ENCODE peak calls at places on chromosome 19, in eight cellular contexts. I, H, E, D, K, C, Y and P are unnamed samples.

GRCh38 chr19:4186087-4186993 is 3.9 kb downstream of the ANKRD24 start:
- DNase-seq in K (peak), D (peak), Y (peak), C (peak), E (peak), H (peak), I (peak), P (peak)

GRCh38 chr19:12840091-12841079 is 2.1 kb downstream of the MAST1 start:
- DNase-seq in K (peak), E (no peak), C (peak), Y (peak), I (peak), D (no peak), H (peak), P (peak)

GRCh38 chr19:39157275-39157996 is 31.9 kb downstream of the PAK4 start:
- DNase-seq in K (no peak), D (no peak), H (no peak), Y (no peak), E (no peak), I (no peak), C (no peak), P (no peak)

GRCh38 chr19:39110263-39110967 is 15.2 kb upstream of the PAK4 start:
- DNase-seq in I (peak), C (peak), D (no peak), Y (peak), H (peak), E (peak), K (peak), P (peak)

GRCh38 chr19:12937243-12938053 is 961 bp upstream of the CALR start:
- DNase-seq in C (no peak), E (no peak), I (no peak), K (peak), H (peak), Y (peak), D (no peak), P (no peak)

GRCh38 chr19:49570997-49571676 is 9.2 kb downstream of the NOSIP start:
- DNase-seq in I (no peak), K (peak), E (no peak), Y (no peak), C (no peak), D (no peak), H (peak), P (peak)

GRCh38 chr19:8806661-8807060 is 25.4 kb downstream of the ZNF558 start:
- DNase-seq in C (peak), I (no peak), H (no peak), Y (no peak), E (no peak), K (no peak), D (no peak), P (no peak)

GRCh38 chr19:23436944-23437343 is 41.7 kb upstream of the ZNF91 start:
- DNase-seq in H (no peak), I (no peak), E (no peak), Y (no peak), D (no peak), C (no peak), K (peak), P (no peak)

GRCh38 chr19:42693760-42694350 is 46.4 kb downstream of the PSG3 start:
- DNase-seq in I (peak), K (peak), Y (no peak), C (peak), E (no peak), D (peak), H (no peak), P (peak)

GRCh38 chr19:37969695-37970094 is 62.7 kb downstream of the SIPA1L3 start:
- DNase-seq in I (peak), D (no peak), C (peak), H (no peak), K (no peak), E (no peak), Y (no peak), P (peak)

GRCh38 chr19:35264281-35265125 is 4.3 kb upstream of the USF2 start:
- DNase-seq in C (no peak), E (no peak), I (no peak), K (no peak), D (no peak), H (no peak), Y (no peak), P (no peak)

GRCh38 chr19:15303105-15303780 is 29.1 kb downstream of the BRD4 start:
- DNase-seq in D (no peak), H (no peak), I (no peak), K (peak), C (no peak), E (no peak), Y (no peak), P (no peak)

GRCh38 chr19:29119582-29119981 is 93.4 kb downstream of the UQCRFS1 start:
- DNase-seq in E (no peak), H (peak), I (no peak), C (no peak), D (no peak), Y (no peak), K (no peak), P (no peak)

DNA sequence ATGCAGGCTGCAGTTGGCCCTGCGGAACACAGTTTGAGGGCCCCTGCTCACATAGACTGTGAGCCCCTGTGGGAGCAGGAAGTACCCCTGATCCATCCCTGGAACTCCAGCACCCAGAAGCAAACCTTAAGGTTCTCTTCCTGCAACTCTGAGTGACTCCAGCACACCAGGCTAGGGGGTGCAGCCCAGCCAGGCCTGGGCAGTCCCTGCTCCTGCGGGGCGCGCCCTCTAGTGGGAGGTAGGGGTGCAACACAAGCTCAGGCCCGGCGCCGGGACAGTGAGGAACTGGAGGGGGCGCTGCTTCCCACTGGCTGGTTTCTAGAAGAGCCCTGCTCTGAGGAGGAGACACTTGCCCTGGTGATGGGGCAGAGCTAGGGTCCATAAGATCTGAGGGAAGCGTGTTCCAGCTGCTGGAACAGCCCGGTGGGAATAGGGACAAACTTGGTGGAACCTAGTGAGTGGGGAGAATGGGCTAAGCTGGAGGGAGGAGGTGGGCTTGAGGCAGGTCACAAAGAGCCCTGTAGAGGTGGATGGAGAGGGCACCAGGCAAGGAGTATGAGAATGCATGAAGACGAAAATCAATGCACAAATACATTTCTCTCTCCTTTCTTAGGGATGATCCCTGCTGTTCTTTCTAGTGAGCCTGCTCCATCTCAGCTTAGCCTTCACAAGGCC is 5.0 kb downstream of the ZSCAN5A start:
- DNase-seq in C (peak), I (no peak), Y (peak), H (peak), D (no peak), K (peak), E (peak), P (peak)
- TF ChIP-seq CTCF in C (peak), I (peak), Y (peak), H (peak), D (peak), K (peak), E (peak), P (peak)

DNA sequence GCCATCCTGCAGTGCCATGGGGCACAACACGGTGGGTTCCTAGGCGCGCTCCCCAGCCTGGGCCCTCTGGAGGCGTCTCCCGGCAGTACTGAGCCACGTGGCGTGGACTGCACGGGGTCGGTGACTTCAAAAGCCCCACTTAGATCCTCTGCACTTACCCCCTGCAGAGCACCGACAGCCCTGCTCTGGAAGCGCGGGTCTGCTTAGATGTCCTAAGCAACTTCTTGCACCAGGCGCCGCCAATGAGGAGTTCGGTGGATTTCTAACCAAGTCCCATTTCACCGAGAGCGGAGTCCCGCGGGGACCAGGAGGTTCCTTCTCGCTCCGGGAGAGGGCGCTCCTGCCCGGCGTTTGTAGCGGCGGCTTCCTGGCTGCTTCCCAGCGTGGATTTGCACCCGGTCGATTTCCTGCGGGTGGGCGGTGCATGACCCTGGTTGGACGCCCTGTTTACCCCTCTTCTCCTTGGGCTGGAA is 25.2 kb upstream of the ZNF845 start:
- DNase-seq in H (peak), K (no peak), D (no peak), Y (no peak), E (no peak), I (no peak), C (peak), P (peak)
- TF ChIP-seq CTCF in H (peak), K (peak), D (peak), Y (peak), E (no peak), I (peak), C (peak), P (no peak)

GRCh38 chr19:41341669-41342490 is 11.8 kb downstream of the TGFB1 start:
- DNase-seq in H (no peak), E (no peak), C (no peak), Y (no peak), K (no peak), I (no peak), D (no peak), P (no peak)
- TF ChIP-seq CTCF in H (no peak), E (peak), C (no peak), Y (no peak), K (peak), I (peak), D (no peak), P (no peak)

DNA sequence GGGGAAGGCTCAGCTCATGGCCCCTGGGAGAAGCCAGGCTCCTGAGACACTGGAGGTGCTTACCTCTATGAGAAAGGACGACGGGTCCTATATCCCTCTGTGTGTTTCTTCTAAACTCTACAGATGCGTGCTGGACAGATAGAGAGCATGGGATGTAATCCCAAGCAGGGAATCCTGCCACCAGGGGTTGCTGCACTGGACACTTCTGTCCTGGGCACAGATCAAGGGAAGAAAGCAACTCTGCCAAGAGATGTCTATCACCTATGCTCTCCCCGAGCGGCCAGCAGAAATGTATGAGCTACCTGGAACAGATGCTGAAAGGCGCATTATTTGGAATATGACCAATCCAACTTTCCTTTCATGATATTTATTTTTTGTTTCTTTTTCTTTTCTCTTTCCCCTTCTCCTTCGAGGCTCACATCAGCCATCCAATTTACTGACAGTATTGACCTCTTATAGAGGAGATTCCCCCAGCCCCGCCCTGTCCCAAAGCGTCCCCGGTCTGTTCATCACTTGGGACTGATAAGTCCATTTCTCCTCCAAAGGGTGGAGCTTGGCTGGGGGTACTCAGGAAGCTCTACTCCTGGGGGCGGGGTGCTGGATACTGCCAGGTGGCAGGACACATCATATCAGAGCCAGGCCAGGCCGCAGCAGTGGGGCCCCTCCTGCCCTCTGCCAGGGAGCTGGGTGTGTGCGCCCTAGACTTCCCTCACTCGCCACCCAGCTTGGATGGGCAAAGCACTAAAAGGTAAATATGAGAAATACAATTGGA is 34.2 kb downstream of the TSHZ3 start:
- DNase-seq in C (no peak), E (no peak), Y (no peak), D (no peak), I (no peak), H (peak), K (no peak), P (no peak)
- TF ChIP-seq CTCF in C (peak), E (no peak), Y (no peak), D (peak), I (peak), H (peak), K (no peak), P (peak)

DNA sequence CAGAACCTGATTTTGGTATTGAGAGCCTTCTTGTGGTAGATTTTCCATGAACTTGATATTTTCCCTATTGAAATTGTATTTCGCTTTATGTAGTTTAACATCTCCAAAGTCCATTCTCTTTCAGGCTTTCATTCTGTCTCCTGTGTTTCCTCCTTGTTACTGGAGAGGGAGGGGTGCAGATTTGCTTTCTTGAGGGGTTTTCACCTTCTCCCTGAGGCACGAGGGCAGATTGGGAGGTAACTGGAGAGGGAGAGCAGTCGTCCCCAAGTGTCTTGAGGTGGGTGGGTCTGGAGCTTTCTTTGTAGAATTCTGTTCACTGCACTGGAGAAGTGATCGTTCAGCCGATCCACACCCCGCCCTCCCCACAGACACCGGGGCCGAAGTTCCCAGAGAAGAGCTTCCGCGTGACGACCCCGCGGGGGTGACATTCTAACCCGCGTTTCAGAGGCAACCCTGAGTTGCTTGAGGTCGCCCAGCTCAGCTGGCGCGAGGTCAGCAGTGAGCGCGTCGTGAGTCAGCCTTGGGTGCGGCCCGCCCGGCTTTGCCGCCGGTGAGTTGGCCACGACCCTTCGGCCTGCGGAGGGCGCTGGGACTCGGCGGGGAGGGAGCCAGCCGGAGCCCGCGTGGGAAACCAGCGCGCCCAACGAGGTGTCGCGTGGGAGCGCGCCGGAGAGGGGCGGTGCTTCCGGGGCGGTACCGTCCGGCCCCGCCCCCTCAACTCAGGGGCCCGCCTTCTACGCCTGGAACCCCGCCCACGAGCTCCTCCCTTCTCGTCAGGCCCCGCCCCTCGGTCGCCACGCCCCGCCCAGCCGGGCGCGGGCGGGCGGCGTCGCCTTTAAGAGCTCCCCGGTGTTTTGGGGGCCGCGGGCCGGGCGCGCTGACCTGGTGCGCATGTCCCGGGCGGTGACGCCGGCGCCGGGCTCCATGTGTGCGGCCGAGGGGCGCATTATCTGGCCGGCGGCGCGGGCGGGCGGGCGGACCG is at the start of gene GATAD2A:
- DNase-seq in I (peak), D (peak), E (peak), H (peak), Y (peak), C (peak), K (peak), P (peak)
- TF ChIP-seq CTCF in I (peak), D (peak), E (peak), H (peak), Y (peak), C (peak), K (peak), P (no peak)

GRCh38 chr19:7494416-7495098 is 5.7 kb upstream of the PEX11G start:
- DNase-seq in H (peak), E (no peak), I (peak), C (peak), Y (peak), K (no peak), D (no peak), P (peak)
- TF ChIP-seq CTCF in H (no peak), E (no peak), I (peak), C (peak), Y (no peak), K (no peak), D (no peak), P (no peak)

GRCh38 chr19:11286312-11286974 is 9.5 kb upstream of the TSPAN16 start:
- DNase-seq in K (no peak), I (peak), H (no peak), Y (no peak), D (peak), E (no peak), C (peak), P (no peak)
- TF ChIP-seq CTCF in K (no peak), I (no peak), H (no peak), Y (peak), D (peak), E (no peak), C (peak), P (no peak)

GRCh38 chr19:10748195-10748923 is 30.5 kb downstream of the DNM2 start:
- DNase-seq in H (no peak), Y (no peak), K (no peak), I (no peak), C (no peak), D (no peak), E (no peak), P (no peak)
- TF ChIP-seq CTCF in H (no peak), Y (no peak), K (no peak), I (no peak), C (no peak), D (no peak), E (no peak), P (no peak)